ENCODE peak calls at places on chromosomes 11 and 22, in six cellular contexts. One of them, this sample, is unnamed.

GRCh38 chr11:17171342-17171741 is 36.4 kb downstream of the PIK3C2A start:
- DNase-seq in effector memory CD4-positive, alpha-beta T cell: no peak
- DNase-seq in activated CD4-positive, alpha-beta T cell treated with anti-CD3 and anti-CD28 coated beads, Interleukin-2, amount 50 U/mL, for 48 hours: no peak
- DNase-seq in fibroblast of the conjunctiva: peak
- DNase-seq in stimulated activated CD8-positive, alpha-beta memory T cell treated with anti-CD3 and anti-CD28 coated beads, Interleukin-12 subunit alpha, Interleukin-12 subunit beta, amount 100 ng/mL, for 1 hour: no peak
- DNase-seq in right cardiac atrium: no peak
- DNase-seq in this sample: no peak

GRCh38 chr11:122045181-122045586 is 70.8 kb downstream of the BLID start:
- DNase-seq in effector memory CD4-positive, alpha-beta T cell: no peak
- DNase-seq in activated CD4-positive, alpha-beta T cell treated with anti-CD3 and anti-CD28 coated beads, Interleukin-2, amount 50 U/mL, for 48 hours: no peak
- DNase-seq in fibroblast of the conjunctiva: no peak
- DNase-seq in stimulated activated CD8-positive, alpha-beta memory T cell treated with anti-CD3 and anti-CD28 coated beads, Interleukin-12 subunit alpha, Interleukin-12 subunit beta, amount 100 ng/mL, for 1 hour: no peak
- DNase-seq in right cardiac atrium: no peak
- DNase-seq in this sample: no peak

GRCh38 chr11:95498731-95499396 is 267.9 kb upstream of the SESN3 start:
- DNase-seq in effector memory CD4-positive, alpha-beta T cell: no peak
- DNase-seq in activated CD4-positive, alpha-beta T cell treated with anti-CD3 and anti-CD28 coated beads, Interleukin-2, amount 50 U/mL, for 48 hours: no peak
- DNase-seq in fibroblast of the conjunctiva: no peak
- DNase-seq in stimulated activated CD8-positive, alpha-beta memory T cell treated with anti-CD3 and anti-CD28 coated beads, Interleukin-12 subunit alpha, Interleukin-12 subunit beta, amount 100 ng/mL, for 1 hour: no peak
- DNase-seq in right cardiac atrium: no peak
- DNase-seq in this sample: no peak

GRCh38 chr11:125624756-125625213 is at the start of gene CHEK1:
- DNase-seq in effector memory CD4-positive, alpha-beta T cell: no peak
- DNase-seq in activated CD4-positive, alpha-beta T cell treated with anti-CD3 and anti-CD28 coated beads, Interleukin-2, amount 50 U/mL, for 48 hours: no peak
- DNase-seq in fibroblast of the conjunctiva: no peak
- DNase-seq in stimulated activated CD8-positive, alpha-beta memory T cell treated with anti-CD3 and anti-CD28 coated beads, Interleukin-12 subunit alpha, Interleukin-12 subunit beta, amount 100 ng/mL, for 1 hour: no peak
- DNase-seq in right cardiac atrium: no peak
- DNase-seq in this sample: no peak

GRCh38 chr11:106091480-106092123 is 14.1 kb downstream of the AASDHPPT start:
- DNase-seq in effector memory CD4-positive, alpha-beta T cell: no peak
- DNase-seq in activated CD4-positive, alpha-beta T cell treated with anti-CD3 and anti-CD28 coated beads, Interleukin-2, amount 50 U/mL, for 48 hours: peak
- DNase-seq in fibroblast of the conjunctiva: peak
- DNase-seq in stimulated activated CD8-positive, alpha-beta memory T cell treated with anti-CD3 and anti-CD28 coated beads, Interleukin-12 subunit alpha, Interleukin-12 subunit beta, amount 100 ng/mL, for 1 hour: no peak
- DNase-seq in right cardiac atrium: no peak
- DNase-seq in this sample: no peak

GRCh38 chr22:50305658-50306566 is 1.5 kb downstream of the PLXNB2 start:
- DNase-seq in effector memory CD4-positive, alpha-beta T cell: no peak
- DNase-seq in activated CD4-positive, alpha-beta T cell treated with anti-CD3 and anti-CD28 coated beads, Interleukin-2, amount 50 U/mL, for 48 hours: peak
- DNase-seq in fibroblast of the conjunctiva: peak
- DNase-seq in stimulated activated CD8-positive, alpha-beta memory T cell treated with anti-CD3 and anti-CD28 coated beads, Interleukin-12 subunit alpha, Interleukin-12 subunit beta, amount 100 ng/mL, for 1 hour: no peak
- DNase-seq in right cardiac atrium: peak
- DNase-seq in this sample: no peak

GRCh38 chr11:75733346-75734107 is 15.9 kb downstream of the MOGAT2 start:
- DNase-seq in effector memory CD4-positive, alpha-beta T cell: no peak
- DNase-seq in activated CD4-positive, alpha-beta T cell treated with anti-CD3 and anti-CD28 coated beads, Interleukin-2, amount 50 U/mL, for 48 hours: no peak
- DNase-seq in fibroblast of the conjunctiva: no peak
- DNase-seq in stimulated activated CD8-positive, alpha-beta memory T cell treated with anti-CD3 and anti-CD28 coated beads, Interleukin-12 subunit alpha, Interleukin-12 subunit beta, amount 100 ng/mL, for 1 hour: no peak
- DNase-seq in right cardiac atrium: peak
- DNase-seq in this sample: no peak

GRCh38 chr11:95242202-95242989 is 11.4 kb upstream of the SESN3 start:
- DNase-seq in effector memory CD4-positive, alpha-beta T cell: no peak
- DNase-seq in activated CD4-positive, alpha-beta T cell treated with anti-CD3 and anti-CD28 coated beads, Interleukin-2, amount 50 U/mL, for 48 hours: no peak
- DNase-seq in fibroblast of the conjunctiva: no peak
- DNase-seq in stimulated activated CD8-positive, alpha-beta memory T cell treated with anti-CD3 and anti-CD28 coated beads, Interleukin-12 subunit alpha, Interleukin-12 subunit beta, amount 100 ng/mL, for 1 hour: no peak
- DNase-seq in right cardiac atrium: no peak
- DNase-seq in this sample: no peak

GRCh38 chr11:42066113-42066512 is 606.7 kb upstream of the LRRC4C start:
- DNase-seq in effector memory CD4-positive, alpha-beta T cell: no peak
- DNase-seq in activated CD4-positive, alpha-beta T cell treated with anti-CD3 and anti-CD28 coated beads, Interleukin-2, amount 50 U/mL, for 48 hours: no peak
- DNase-seq in fibroblast of the conjunctiva: no peak
- DNase-seq in stimulated activated CD8-positive, alpha-beta memory T cell treated with anti-CD3 and anti-CD28 coated beads, Interleukin-12 subunit alpha, Interleukin-12 subunit beta, amount 100 ng/mL, for 1 hour: no peak
- DNase-seq in right cardiac atrium: peak
- DNase-seq in this sample: no peak

GRCh38 chr22:32781695-32782094 is 19.8 kb upstream of the TIMP3 start:
- DNase-seq in effector memory CD4-positive, alpha-beta T cell: no peak
- DNase-seq in activated CD4-positive, alpha-beta T cell treated with anti-CD3 and anti-CD28 coated beads, Interleukin-2, amount 50 U/mL, for 48 hours: no peak
- DNase-seq in fibroblast of the conjunctiva: no peak
- DNase-seq in stimulated activated CD8-positive, alpha-beta memory T cell treated with anti-CD3 and anti-CD28 coated beads, Interleukin-12 subunit alpha, Interleukin-12 subunit beta, amount 100 ng/mL, for 1 hour: no peak
- DNase-seq in right cardiac atrium: no peak
- DNase-seq in this sample: no peak

GRCh38 chr22:37483594-37484114 is 2.5 kb downstream of the MFNG start:
- DNase-seq in effector memory CD4-positive, alpha-beta T cell: no peak
- DNase-seq in activated CD4-positive, alpha-beta T cell treated with anti-CD3 and anti-CD28 coated beads, Interleukin-2, amount 50 U/mL, for 48 hours: no peak
- DNase-seq in fibroblast of the conjunctiva: no peak
- DNase-seq in stimulated activated CD8-positive, alpha-beta memory T cell treated with anti-CD3 and anti-CD28 coated beads, Interleukin-12 subunit alpha, Interleukin-12 subunit beta, amount 100 ng/mL, for 1 hour: no peak
- DNase-seq in right cardiac atrium: no peak
- DNase-seq in this sample: no peak

GRCh38 chr22:35915477-35916013 is 113.1 kb downstream of the RBFOX2 start:
- DNase-seq in effector memory CD4-positive, alpha-beta T cell: no peak
- DNase-seq in activated CD4-positive, alpha-beta T cell treated with anti-CD3 and anti-CD28 coated beads, Interleukin-2, amount 50 U/mL, for 48 hours: no peak
- DNase-seq in fibroblast of the conjunctiva: no peak
- DNase-seq in stimulated activated CD8-positive, alpha-beta memory T cell treated with anti-CD3 and anti-CD28 coated beads, Interleukin-12 subunit alpha, Interleukin-12 subunit beta, amount 100 ng/mL, for 1 hour: no peak
- DNase-seq in right cardiac atrium: no peak
- DNase-seq in this sample: no peak

GRCh38 chr22:47591709-47592108 is 829.3 kb downstream of the TBC1D22A start:
- DNase-seq in effector memory CD4-positive, alpha-beta T cell: no peak
- DNase-seq in activated CD4-positive, alpha-beta T cell treated with anti-CD3 and anti-CD28 coated beads, Interleukin-2, amount 50 U/mL, for 48 hours: no peak
- DNase-seq in fibroblast of the conjunctiva: no peak
- DNase-seq in stimulated activated CD8-positive, alpha-beta memory T cell treated with anti-CD3 and anti-CD28 coated beads, Interleukin-12 subunit alpha, Interleukin-12 subunit beta, amount 100 ng/mL, for 1 hour: no peak
- DNase-seq in right cardiac atrium: no peak
- DNase-seq in this sample: no peak